ENCODE peak calls at places on chromosome 9, in eight cellular contexts. P is T-helper 9 cell; Y is fibroblast of pulmonary artery; X is GM03348; K is stimulated activated CD4-positive, alpha-beta T cell treated with anti-CD3 and anti-CD28 coated beads, TNF-alpha, amount 100 ng/mL, for 48 hours; J is astrocyte; G is iris pigment epithelial cell; F is NAMALWA. N is an unnamed sample.

GRCh38 chr9:134518004-134518606 is 123.5 kb upstream of the COL5A1 start:
- DNase-seq in P (no peak), Y (no peak), X (peak; percentile 76), K (no peak), J (no peak), G (no peak), F (no peak), N (no peak)

GRCh38 chr9:114501786-114502682 is 3.2 kb downstream of the WHRN start:
- DNase-seq in P (no peak), Y (no peak), X (peak; percentile 20), K (no peak), J (peak; percentile 66), G (peak; percentile 74), F (no peak), N (peak; percentile 64)

GRCh38 chr9:2132484-2133082 is 117.4 kb downstream of the SMARCA2 start:
- DNase-seq in P (no peak), Y (peak; percentile 72), X (peak; percentile 68), K (no peak), J (peak; percentile 27), G (peak; percentile 45), F (peak; percentile 53), N (peak; percentile 72)

GRCh38 chr9:132171702-132172101 is 9.8 kb downstream of the NTNG2 start:
- DNase-seq in P (no peak), Y (no peak), X (no peak), K (no peak), J (no peak), G (no peak), F (no peak), N (no peak)

GRCh38 chr9:126664893-126665695 is 51.4 kb downstream of the LMX1B start:
- DNase-seq in P (no peak), Y (no peak), X (no peak), K (no peak), J (no peak), G (no peak), F (no peak), N (no peak)

GRCh38 chr9:69207503-69207902 is 33.4 kb downstream of the TJP2 start:
- DNase-seq in P (no peak), Y (no peak), X (no peak), K (no peak), J (no peak), G (no peak), F (no peak), N (no peak)

GRCh38 chr9:127574089-127574921 is 37.8 kb upstream of the STXBP1 start:
- DNase-seq in P (no peak), Y (peak; percentile 47), X (peak; percentile 62), K (no peak), J (no peak), G (no peak), F (no peak), N (no peak)

GRCh38 chr9:37839491-37840461 is 39.2 kb downstream of the DCAF10 start:
- DNase-seq in P (no peak), Y (peak; percentile 72), X (no peak), K (no peak), J (no peak), G (peak; percentile 14), F (no peak), N (peak; percentile 11)

GRCh38 chr9:99023831-99024230 is 80.1 kb downstream of the COL15A1 start:
- DNase-seq in P (no peak), Y (peak; percentile 43), X (no peak), K (no peak), J (no peak), G (peak; percentile 61), F (peak; percentile 40), N (peak; percentile 86)

GRCh38 chr9:37760416-37761165 is 7.0 kb downstream of the TRMT10B start:
- DNase-seq in P (no peak), Y (peak; percentile 53), X (peak; percentile 50), K (no peak), J (peak; percentile 74), G (peak; percentile 89), F (no peak), N (peak; percentile 86)

GRCh38 chr9:38171926-38172325 is 102.9 kb upstream of the SHB start:
- DNase-seq in P (no peak), Y (no peak), X (no peak), K (no peak), J (no peak), G (no peak), F (no peak), N (no peak)

GRCh38 chr9:125585503-125586172 is 121.4 kb downstream of the MAPKAP1 start:
- DNase-seq in P (no peak), Y (no peak), X (no peak), K (no peak), J (no peak), G (no peak), F (no peak), N (no peak)

GRCh38 chr9:84669293-84670105 is at the start of gene NTRK2:
- DNase-seq in P (no peak), Y (peak; percentile 12), X (peak; percentile 29), K (no peak), J (peak; percentile 37), G (peak; percentile 12), F (no peak), N (no peak)

GRCh38 chr9:127706836-127707241 is at the start of gene CFAP157:
- DNase-seq in P (no peak), Y (peak; percentile 18), X (no peak), K (no peak), J (no peak), G (no peak), F (no peak), N (no peak)

GRCh38 chr9:134606951-134607733 is 34.5 kb upstream of the COL5A1 start:
- DNase-seq in P (no peak), Y (no peak), X (no peak), K (no peak), J (peak; percentile 32), G (peak; percentile 33), F (peak; percentile 77), N (peak; percentile 26)

GRCh38 chr9:4714266-4715016 is 26.6 kb downstream of the AK3 start:
- DNase-seq in P (no peak), Y (peak; percentile 16), X (peak; percentile 5), K (no peak), J (peak; percentile 67), G (peak; percentile 9), F (no peak), N (no peak)

GRCh38 chr9:113568481-113569321 is 105.2 kb downstream of the RGS3 start:
- DNase-seq in P (no peak), Y (no peak), X (no peak), K (no peak), J (no peak), G (no peak), F (no peak), N (no peak)

GRCh38 chr9:84387821-84388220 is 47.3 kb upstream of the SLC28A3 start:
- DNase-seq in P (no peak), Y (no peak), X (no peak), K (no peak), J (no peak), G (no peak), F (no peak), N (no peak)

GRCh38 chr9:91303741-91304140 is 58.0 kb downstream of the AUH start:
- DNase-seq in P (no peak), Y (no peak), X (no peak), K (no peak), J (no peak), G (no peak), F (no peak), N (no peak)

GRCh38 chr9:83422512-83422911 is 115.7 kb downstream of the FRMD3 start:
- DNase-seq in P (no peak), Y (peak; percentile 39), X (peak; percentile 49), K (no peak), J (no peak), G (no peak), F (no peak), N (peak; percentile 59)

GRCh38 chr9:132075853-132076252 is 3.8 kb downstream of the MED27 start:
- DNase-seq in P (no peak), Y (no peak), X (no peak), K (no peak), J (no peak), G (no peak), F (no peak), N (no peak)

GRCh38 chr9:127968046-127968445 is 12.7 kb downstream of the EEIG1 start:
- DNase-seq in P (no peak), Y (no peak), X (peak; percentile 29), K (no peak), J (peak; percentile 72), G (peak; percentile 47), F (no peak), N (peak; percentile 37)

GRCh38 chr9:32839486-32839885 is 56.1 kb downstream of the TMEM215 start:
- DNase-seq in P (no peak), Y (no peak), X (no peak), K (no peak), J (no peak), G (no peak), F (no peak), N (no peak)

GRCh38 chr9:134494905-134495304 is 146.7 kb upstream of the COL5A1 start:
- DNase-seq in P (no peak), Y (no peak), X (no peak), K (no peak), J (no peak), G (no peak), F (no peak), N (no peak)

GRCh38 chr9:133089271-133089671 is 27.5 kb downstream of the CEL start:
- DNase-seq in P (no peak), Y (no peak), X (no peak), K (no peak), J (no peak), G (no peak), F (peak; percentile 57), N (no peak)

GRCh38 chr9:38690574-38690973 is 29.4 kb downstream of the FAM240B start:
- DNase-seq in P (no peak), Y (no peak), X (no peak), K (no peak), J (no peak), G (no peak), F (no peak), N (peak; percentile 13)

GRCh38 chr9:138043411-138044345 is 166.1 kb downstream of the CACNA1B start:
- DNase-seq in P (no peak), Y (no peak), X (no peak), K (no peak), J (no peak), G (no peak), F (no peak), N (no peak)

GRCh38 chr9:114205171-114206015 is 50.1 kb downstream of the COL27A1 start:
- DNase-seq in P (no peak), Y (no peak), X (no peak), K (no peak), J (no peak), G (no peak), F (no peak), N (no peak)

GRCh38 chr9:82939451-82939850 is 123.5 kb downstream of the RASEF start:
- DNase-seq in P (no peak), Y (no peak), X (no peak), K (no peak), J (no peak), G (no peak), F (no peak), N (no peak)

GRCh38 chr9:77291714-77292113 is 114.4 kb downstream of the VPS13A start:
- DNase-seq in P (no peak), Y (peak; percentile 50), X (peak; percentile 42), K (no peak), J (no peak), G (peak; percentile 59), F (peak; percentile 23), N (peak; percentile 73)

GRCh38 chr9:117703538-117703937 is 665 bp upstream of the TLR4 start:
- DNase-seq in P (no peak), Y (no peak), X (no peak), K (no peak), J (no peak), G (peak; percentile 78), F (no peak), N (peak; percentile 73)

GRCh38 chr9:127726871-127727270 is 8.2 kb downstream of the TOR2A start:
- DNase-seq in P (no peak), Y (no peak), X (no peak), K (no peak), J (no peak), G (no peak), F (no peak), N (no peak)

N was measured in choroid plexus epithelial cell.